ENCODE peak calls at places on chromosomes 16 and 17, in four cellular contexts. One of them, this sample, is unnamed.

GRCh38 chr16:29784157-29784556 is 6.1 kb downstream of the ZG16 start:
- DNase-seq in H1: no peak
- DNase-seq in K562: no peak
- DNase-seq in HepG2: no peak
- DNase-seq in this sample: peak; percentile 55

GRCh38 chr16:48535831-48536599 is 74.0 kb downstream of the N4BP1 start:
- DNase-seq in HepG2: peak; percentile 21
- DNase-seq in K562: no peak
- DNase-seq in H1: no peak
- DNase-seq in this sample: no peak

GRCh38 chr17:62895650-62896301 is 70.3 kb upstream of the TANC2 start:
- DNase-seq in H1: no peak
- DNase-seq in K562: no peak
- DNase-seq in HepG2: no peak
- DNase-seq in this sample: no peak

GRCh38 chr17:57424777-57425188 is 168.5 kb downstream of the MSI2 start:
- DNase-seq in K562: no peak
- DNase-seq in H1: no peak
- DNase-seq in HepG2: peak; percentile 59
- DNase-seq in this sample: no peak

GRCh38 chr16:24538756-24539294 is 541 bp upstream of the RBBP6 start:
- DNase-seq in H1: no peak
- DNase-seq in K562: no peak
- DNase-seq in HepG2: peak; percentile 85
- DNase-seq in this sample: peak; percentile 73

GRCh38 chr17:60134396-60135159 is 15.2 kb upstream of the CA4 start:
- DNase-seq in H1: peak; percentile 17
- DNase-seq in K562: peak; percentile 70
- DNase-seq in HepG2: no peak
- DNase-seq in this sample: no peak

GRCh38 chr17:18933102-18934058 is 18.6 kb upstream of the SLC5A10 start:
- DNase-seq in K562: no peak
- DNase-seq in H1: no peak
- DNase-seq in HepG2: no peak
- DNase-seq in this sample: no peak

GRCh38 chr17:67376509-67376891 is 581 bp upstream of the PITPNC1 start:
- DNase-seq in H1: no peak
- DNase-seq in K562: no peak
- DNase-seq in HepG2: no peak
- DNase-seq in this sample: no peak

GRCh38 chr17:39223907-39224777 is 1.6 kb downstream of the STAC2 start:
- DNase-seq in HepG2: no peak
- DNase-seq in H1: peak; percentile 62
- DNase-seq in K562: no peak
- DNase-seq in this sample: no peak

GRCh38 chr17:18102640-18103039 is 5.9 kb upstream of the MYO15A start:
- DNase-seq in HepG2: no peak
- DNase-seq in H1: no peak
- DNase-seq in K562: no peak
- DNase-seq in this sample: no peak

GRCh38 chr17:8865385-8865784 is 2.1 kb downstream of the PIK3R6 start:
- DNase-seq in H1: no peak
- DNase-seq in HepG2: no peak
- DNase-seq in K562: no peak
- DNase-seq in this sample: no peak

GRCh38 chr16:10971560-10971961 is 27.2 kb downstream of the CLEC16A start:
- DNase-seq in H1: no peak
- DNase-seq in K562: peak; percentile 40
- DNase-seq in HepG2: peak; percentile 70
- DNase-seq in this sample: peak; percentile 82

GRCh38 chr17:73268582-73269328 is 7.1 kb upstream of the CPSF4L start:
- DNase-seq in HepG2: no peak
- DNase-seq in H1: no peak
- DNase-seq in K562: no peak
- DNase-seq in this sample: no peak

GRCh38 chr16:81544261-81544660 is 99.7 kb downstream of the CMIP start:
- DNase-seq in HepG2: no peak
- DNase-seq in K562: no peak
- DNase-seq in H1: no peak
- DNase-seq in this sample: no peak

GRCh38 chr17:77425791-77426641 is 285.2 kb downstream of the SEC14L1 start:
- DNase-seq in K562: peak; percentile 86
- DNase-seq in HepG2: no peak
- DNase-seq in H1: no peak
- DNase-seq in this sample: no peak

GRCh38 chr17:48002208-48002919 is 31.5 kb downstream of the CDK5RAP3 start:
- DNase-seq in H1: no peak
- DNase-seq in HepG2: peak; percentile 50
- DNase-seq in K562: peak; percentile 47
- DNase-seq in this sample: peak; percentile 15

GRCh38 chr17:82230627-82231311 is 1.9 kb downstream of the SLC16A3 start:
- DNase-seq in H1: no peak
- DNase-seq in K562: peak; percentile 93
- DNase-seq in HepG2: peak; percentile 87
- DNase-seq in this sample: no peak

GRCh38 chr17:8149419-8150193 is 2.6 kb downstream of the PER1 start:
- DNase-seq in HepG2: no peak
- DNase-seq in K562: no peak
- DNase-seq in H1: no peak
- DNase-seq in this sample: no peak

GRCh38 chr17:52106638-52107261 is 51.8 kb downstream of the CA10 start:
- DNase-seq in HepG2: peak; percentile 33
- DNase-seq in K562: peak; percentile 43
- DNase-seq in H1: peak; percentile 70
- DNase-seq in this sample: no peak

GRCh38 chr17:39787038-39787437 is 49.3 kb downstream of the GRB7 start:
- DNase-seq in H1: no peak
- DNase-seq in HepG2: no peak
- DNase-seq in K562: no peak
- DNase-seq in this sample: no peak

GRCh38 chr17:73612074-73612473 is 32.2 kb downstream of the SDK2 start:
- DNase-seq in HepG2: no peak
- DNase-seq in K562: no peak
- DNase-seq in H1: no peak
- DNase-seq in this sample: no peak

GRCh38 chr16:12150600-12150999 is 174.1 kb downstream of the SNX29 start:
- DNase-seq in K562: no peak
- DNase-seq in HepG2: no peak
- DNase-seq in H1: no peak
- DNase-seq in this sample: no peak

GRCh38 chr16:85151603-85152413 is 39.5 kb upstream of the CIBAR2 start:
- DNase-seq in HepG2: no peak
- DNase-seq in H1: no peak
- DNase-seq in K562: peak; percentile 92
- DNase-seq in this sample: no peak

GRCh38 chr16:4212207-4212933 is 29.5 kb downstream of the SRL start:
- DNase-seq in HepG2: no peak
- DNase-seq in K562: no peak
- DNase-seq in H1: no peak
- DNase-seq in this sample: no peak
- TF ChIP-seq EZH2 in HepG2: no peak
- TF ChIP-seq EZH2 in K562: no peak
- TF ChIP-seq EZH2 in H1: no peak
- TF ChIP-seq EZH2 in this sample: no peak

DNA sequence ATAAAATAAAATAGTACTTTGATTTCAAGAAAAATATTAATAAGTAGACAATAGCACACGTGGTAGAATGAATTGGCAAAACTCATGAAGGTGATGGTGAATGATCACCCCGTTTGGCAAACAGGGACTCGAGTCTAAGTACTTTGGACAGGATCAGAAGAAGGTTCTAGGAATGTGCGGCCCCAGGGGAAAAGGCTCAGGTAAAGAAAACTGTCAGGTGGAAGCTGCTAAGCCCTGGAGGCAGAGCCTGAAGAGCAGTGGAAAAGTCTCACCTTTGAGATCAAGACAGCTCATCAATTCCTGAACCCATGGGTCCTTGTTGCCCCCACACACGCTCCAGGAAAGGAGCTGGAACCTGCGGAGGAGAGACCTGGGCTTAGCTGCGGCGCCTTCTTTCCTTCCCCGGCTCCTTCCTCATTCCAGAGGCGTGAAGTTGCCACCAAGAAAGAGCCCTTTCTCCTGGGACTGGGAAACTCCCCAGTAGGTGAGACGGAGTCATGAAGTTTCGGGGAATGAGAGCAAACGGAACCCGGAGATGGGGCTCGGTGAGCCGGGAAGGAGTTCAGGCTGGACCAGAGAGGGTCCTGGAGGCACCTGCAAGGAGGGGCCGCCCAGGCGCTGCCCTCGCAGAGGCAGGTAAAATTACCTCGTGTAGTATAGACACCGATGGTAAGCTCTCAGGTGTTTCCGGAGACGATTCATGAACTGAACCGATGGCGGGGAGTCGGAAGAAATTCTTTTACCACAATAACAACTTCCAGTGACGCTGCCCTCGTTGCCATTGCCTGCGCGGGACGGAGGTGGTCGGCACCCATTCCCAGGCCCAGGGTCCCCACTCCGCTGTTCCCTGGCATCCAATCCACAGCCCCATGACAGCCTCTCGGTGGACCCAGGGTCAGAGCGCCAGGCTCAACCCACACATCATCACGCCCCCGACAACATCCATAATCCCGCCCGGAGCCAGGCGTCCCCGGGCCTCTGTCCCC is 1.2 kb upstream of the ZMYND15 start:
- DNase-seq in K562: no peak
- DNase-seq in HepG2: no peak
- DNase-seq in H1: peak; percentile 64
- DNase-seq in this sample: peak; percentile 85
- TF ChIP-seq EZH2 in K562: no peak
- TF ChIP-seq EZH2 in HepG2: no peak
- TF ChIP-seq EZH2 in H1: peak; percentile 76
- TF ChIP-seq EZH2 in this sample: no peak

GRCh38 chr16:84045001-84045817 is 2.6 kb upstream of the SLC38A8 start:
- DNase-seq in K562: no peak
- DNase-seq in H1: no peak
- DNase-seq in HepG2: no peak
- DNase-seq in this sample: no peak

GRCh38 chr16:84042879-84043485 is 387 bp upstream of the SLC38A8 start:
- DNase-seq in K562: peak; percentile 71
- DNase-seq in HepG2: no peak
- DNase-seq in H1: no peak
- DNase-seq in this sample: no peak

GRCh38 chr16:84044108-84044488 is 1.5 kb upstream of the SLC38A8 start:
- DNase-seq in H1: no peak
- DNase-seq in K562: peak; percentile 68
- DNase-seq in HepG2: peak; percentile 73
- DNase-seq in this sample: no peak

GRCh38 chr16:84042308-84042878 is at the start of gene SLC38A8:
- DNase-seq in HepG2: no peak
- DNase-seq in K562: no peak
- DNase-seq in H1: no peak
- DNase-seq in this sample: no peak

GRCh38 chr16:84043486-84044107 is 1.0 kb upstream of the SLC38A8 start:
- DNase-seq in K562: peak; percentile 81
- DNase-seq in H1: no peak
- DNase-seq in HepG2: peak; percentile 81
- DNase-seq in this sample: no peak
- TF ChIP-seq EZH2 in K562: no peak
- TF ChIP-seq EZH2 in H1: no peak
- TF ChIP-seq EZH2 in HepG2: no peak
- TF ChIP-seq EZH2 in this sample: no peak

GRCh38 chr17:21495281-21495680 is 119.1 kb downstream of the KCNJ12 start:
- DNase-seq in H1: no peak
- DNase-seq in HepG2: no peak
- DNase-seq in K562: no peak
- DNase-seq in this sample: no peak

GRCh38 chr17:21493993-21494392 is 117.8 kb downstream of the KCNJ12 start:
- DNase-seq in K562: no peak
- DNase-seq in H1: no peak
- DNase-seq in HepG2: no peak
- DNase-seq in this sample: no peak
- TF ChIP-seq EZH2 in K562: no peak
- TF ChIP-seq EZH2 in H1: no peak
- TF ChIP-seq EZH2 in HepG2: no peak
- TF ChIP-seq EZH2 in this sample: no peak

DNA sequence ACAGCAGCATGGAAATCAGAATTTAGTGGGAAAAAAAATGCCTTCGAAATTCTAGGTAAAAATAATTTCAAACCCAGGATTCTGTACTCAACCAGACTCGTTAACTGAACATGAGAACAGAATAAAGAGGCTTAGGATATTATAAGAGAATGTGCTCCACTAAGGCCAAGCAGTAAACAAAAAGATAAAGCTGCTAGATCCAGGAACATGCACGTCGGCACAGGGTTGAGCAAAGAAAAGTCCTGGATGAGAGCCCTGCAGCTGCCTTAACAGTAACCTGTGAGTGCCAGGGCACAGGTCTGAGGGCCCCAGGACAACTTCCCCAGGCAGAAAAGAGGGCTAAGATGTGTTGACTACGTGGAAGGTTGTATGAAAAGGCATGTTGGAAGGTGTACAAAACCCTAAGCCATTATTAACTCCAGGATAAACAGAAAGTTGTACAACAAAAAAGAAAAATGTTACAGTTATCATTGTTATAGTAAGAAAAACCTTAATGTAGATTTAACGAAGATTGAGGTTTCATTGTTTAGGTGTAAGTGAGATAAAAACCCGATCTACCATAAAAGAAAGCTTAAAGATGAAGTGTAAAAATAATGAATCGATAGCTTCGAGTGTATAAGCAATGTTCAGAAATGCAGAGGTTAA is 42.3 kb upstream of the RBFOX3 start:
- DNase-seq in K562: no peak
- DNase-seq in HepG2: no peak
- DNase-seq in H1: no peak
- DNase-seq in this sample: no peak
- TF ChIP-seq EZH2 in K562: no peak
- TF ChIP-seq EZH2 in HepG2: no peak
- TF ChIP-seq EZH2 in H1: no peak
- TF ChIP-seq EZH2 in this sample: no peak

GRCh38 chr17:81118308-81119221 is 46.7 kb upstream of the PVALEF start:
- DNase-seq in K562: no peak
- DNase-seq in HepG2: no peak
- DNase-seq in H1: no peak
- DNase-seq in this sample: no peak

GRCh38 chr17:81117672-81118198 is 47.6 kb upstream of the PVALEF start:
- DNase-seq in H1: no peak
- DNase-seq in K562: no peak
- DNase-seq in HepG2: no peak
- DNase-seq in this sample: no peak

GRCh38 chr17:81120149-81120484 is 45.2 kb upstream of the PVALEF start:
- DNase-seq in H1: no peak
- DNase-seq in K562: no peak
- DNase-seq in HepG2: no peak
- DNase-seq in this sample: no peak

GRCh38 chr17:81120695-81121621 is 44.3 kb upstream of the PVALEF start:
- DNase-seq in K562: no peak
- DNase-seq in H1: no peak
- DNase-seq in HepG2: no peak
- DNase-seq in this sample: no peak

GRCh38 chr17:81119223-81120148 is 45.8 kb upstream of the PVALEF start:
- DNase-seq in K562: peak; percentile 99
- DNase-seq in HepG2: no peak
- DNase-seq in H1: peak; percentile 100
- DNase-seq in this sample: peak; percentile 75
- TF ChIP-seq EZH2 in K562: no peak
- TF ChIP-seq EZH2 in HepG2: no peak
- TF ChIP-seq EZH2 in H1: no peak
- TF ChIP-seq EZH2 in this sample: no peak